ENCODE peak calls at places on chromosomes 2 and 18, in eight cellular contexts. One of them, this sample, is unnamed.

GRCh38 chr2:204234879-204235278 is 298.3 kb downstream of the ICOS start:
- DNase-seq in tibial nerve: no peak
- DNase-seq in MV-4-11: no peak
- DNase-seq in GM03348: peak
- DNase-seq in A549: peak
- DNase-seq in ecto neural progenitor cell: no peak
- DNase-seq in Daoy: peak
- DNase-seq in GOT3: no peak
- DNase-seq in this sample: no peak

GRCh38 chr2:33477473-33478468 is 1.3 kb downstream of the RASGRP3 start:
- DNase-seq in MV-4-11: peak
- DNase-seq in GOT3: no peak
- DNase-seq in GM03348: no peak
- DNase-seq in ecto neural progenitor cell: no peak
- DNase-seq in tibial nerve: no peak
- DNase-seq in Daoy: peak
- DNase-seq in A549: no peak
- DNase-seq in this sample: peak

GRCh38 chr2:163028807-163029206 is 190.2 kb upstream of the KCNH7 start:
- DNase-seq in A549: no peak
- DNase-seq in ecto neural progenitor cell: no peak
- DNase-seq in tibial nerve: no peak
- DNase-seq in MV-4-11: no peak
- DNase-seq in GOT3: no peak
- DNase-seq in GM03348: no peak
- DNase-seq in Daoy: no peak
- DNase-seq in this sample: no peak

GRCh38 chr18:56267334-56267733 is 371.1 kb downstream of the TXNL1 start:
- DNase-seq in Daoy: no peak
- DNase-seq in MV-4-11: no peak
- DNase-seq in ecto neural progenitor cell: no peak
- DNase-seq in GOT3: no peak
- DNase-seq in tibial nerve: no peak
- DNase-seq in A549: no peak
- DNase-seq in GM03348: no peak
- DNase-seq in this sample: no peak

GRCh38 chr2:39127973-39128372 is 7.1 kb upstream of the SOS1 start:
- DNase-seq in GOT3: no peak
- DNase-seq in ecto neural progenitor cell: no peak
- DNase-seq in tibial nerve: no peak
- DNase-seq in A549: no peak
- DNase-seq in MV-4-11: peak
- DNase-seq in GM03348: peak
- DNase-seq in Daoy: peak
- DNase-seq in this sample: no peak

GRCh38 chr2:230748087-230748486 is 35.4 kb downstream of the CAB39 start:
- DNase-seq in tibial nerve: no peak
- DNase-seq in GM03348: no peak
- DNase-seq in MV-4-11: peak
- DNase-seq in Daoy: peak
- DNase-seq in ecto neural progenitor cell: no peak
- DNase-seq in GOT3: no peak
- DNase-seq in A549: no peak
- DNase-seq in this sample: no peak

GRCh38 chr2:153890572-153890971 is 18.9 kb downstream of the GALNT13 start:
- DNase-seq in Daoy: no peak
- DNase-seq in GOT3: no peak
- DNase-seq in A549: no peak
- DNase-seq in GM03348: no peak
- DNase-seq in MV-4-11: no peak
- DNase-seq in ecto neural progenitor cell: no peak
- DNase-seq in tibial nerve: no peak
- DNase-seq in this sample: peak

GRCh38 chr2:150742094-150742493 is 254.6 kb upstream of the RND3 start:
- DNase-seq in ecto neural progenitor cell: no peak
- DNase-seq in Daoy: peak
- DNase-seq in A549: no peak
- DNase-seq in GOT3: no peak
- DNase-seq in MV-4-11: no peak
- DNase-seq in GM03348: no peak
- DNase-seq in tibial nerve: no peak
- DNase-seq in this sample: no peak

GRCh38 chr2:233449071-233449901 is 95.0 kb downstream of the DGKD start:
- DNase-seq in ecto neural progenitor cell: peak
- DNase-seq in tibial nerve: no peak
- DNase-seq in GOT3: no peak
- DNase-seq in A549: peak
- DNase-seq in Daoy: peak
- DNase-seq in GM03348: peak
- DNase-seq in MV-4-11: no peak
- DNase-seq in this sample: peak